ENCODE peak calls at places on chromosome 12, in five cellular contexts. O, C, U, K and M are unnamed samples.

GRCh38 chr12:30598889-30599288 is 96.8 kb downstream of the IPO8 start:
- DNase-seq in K (no peak), U (no peak), C (no peak), O (no peak), M (no peak)

GRCh38 chr12:85253823-85254222 is 26.2 kb upstream of the ALX1 start:
- DNase-seq in U (no peak), C (no peak), K (no peak), O (no peak), M (no peak)

GRCh38 chr12:68374315-68374982 is 42.3 kb upstream of the MDM1 start:
- DNase-seq in O (peak), K (peak), U (peak), C (no peak), M (no peak)

GRCh38 chr12:28425531-28425930 is 235.3 kb downstream of the CCDC91 start:
- DNase-seq in U (no peak), K (no peak), O (no peak), C (no peak), M (no peak)

GRCh38 chr12:79388006-79388405 is 302.8 kb downstream of the PAWR start:
- DNase-seq in K (no peak), C (no peak), U (no peak), O (no peak), M (no peak)

GRCh38 chr12:114476159-114476558 is 70.2 kb upstream of the TBX5 start:
- DNase-seq in U (peak), C (no peak), K (no peak), O (no peak), M (no peak)

GRCh38 chr12:85002778-85003296 is 33.2 kb downstream of the TSPAN19 start:
- DNase-seq in O (no peak), K (no peak), C (no peak), U (no peak), M (no peak)

GRCh38 chr12:68113644-68114043 is 45.9 kb downstream of the IFNG start:
- DNase-seq in O (peak), C (peak), K (no peak), U (peak), M (no peak)

GRCh38 chr12:65525501-65526141 is 247.1 kb downstream of the MSRB3 start:
- DNase-seq in O (no peak), K (no peak), U (no peak), C (no peak), M (no peak)

GRCh38 chr12:121288158-121288848 is 8.2 kb downstream of the CAMKK2 start:
- DNase-seq in U (no peak), K (no peak), O (no peak), C (no peak), M (no peak)

GRCh38 chr12:124569375-124570148 is 2.1 kb upstream of the NCOR2 start:
- DNase-seq in C (no peak), O (no peak), U (no peak), K (no peak), M (no peak)

GRCh38 chr12:89862511-89863331 is 154.1 kb upstream of the ATP2B1 start:
- DNase-seq in C (peak), K (peak), U (no peak), O (no peak), M (no peak)

GRCh38 chr12:15928870-15929571 is 17.9 kb downstream of the DERA start:
- DNase-seq in K (no peak), C (no peak), U (no peak), O (no peak), M (no peak)

GRCh38 chr12:8675471-8676083 is 13.0 kb upstream of the MFAP5 start:
- DNase-seq in O (no peak), C (no peak), K (no peak), U (no peak), M (no peak)

GRCh38 chr12:108649668-108650067 is 16.0 kb upstream of the SELPLG start:
- DNase-seq in C (no peak), U (peak), K (no peak), O (no peak), M (no peak)

GRCh38 chr12:132222096-132222807 is 78.0 kb downstream of the NOC4L start:
- DNase-seq in O (peak), C (peak), K (peak), U (peak), M (no peak)

GRCh38 chr12:96989916-96990315 is 82.9 kb downstream of the NEDD1 start:
- DNase-seq in K (no peak), C (peak), O (no peak), U (peak), M (no peak)

GRCh38 chr12:123363385-123363742 is 1.3 kb downstream of the SBNO1 start:
- DNase-seq in O (no peak), C (no peak), K (no peak), U (peak), M (no peak)

GRCh38 chr12:12819752-12820311 is 6.7 kb downstream of the DDX47 start:
- DNase-seq in C (no peak), K (no peak), U (peak), O (no peak), M (no peak)

GRCh38 chr12:82873951-82874350 is 187.2 kb downstream of the TMTC2 start:
- DNase-seq in U (no peak), C (no peak), O (no peak), K (no peak), M (no peak)

GRCh38 chr12:75361408-75361807 is 26.9 kb downstream of the GLIPR1L1 start:
- DNase-seq in C (no peak), U (no peak), O (no peak), K (no peak), M (no peak)